ENCODE peak calls at places on chromosome 9, in ten cellular contexts. B, F, Q, E, W, Z, A, C, V and D are unnamed samples.

GRCh38 chr9:71897573-71897972 is 13.4 kb downstream of the ABHD17B start:
- DNase-seq in W (no peak), Q (no peak), Z (no peak), A (no peak), F (no peak), E (no peak), B (no peak), C (no peak), V (no peak), D (no peak)

GRCh38 chr9:137143459-137143858 is 4.5 kb downstream of the GRIN1 start:
- DNase-seq in E (no peak), A (no peak), B (no peak), Q (no peak), Z (no peak), V (no peak), W (no peak), C (no peak), F (no peak), D (no peak)

GRCh38 chr9:27542519-27542918 is 12.9 kb upstream of the MOB3B start:
- DNase-seq in V (no peak), W (no peak), E (no peak), C (no peak), Q (peak; percentile 5), Z (no peak), B (no peak), F (no peak), A (no peak), D (no peak)

GRCh38 chr9:99059074-99059894 is 45.6 kb upstream of the TGFBR1 start:
- DNase-seq in Q (peak; percentile 18), V (no peak), E (no peak), F (peak; percentile 49), Z (no peak), B (no peak), C (peak; percentile 66), A (no peak), W (no peak), D (peak; percentile 46)

GRCh38 chr9:90612957-90613356 is 29.7 kb downstream of the DIRAS2 start:
- DNase-seq in E (no peak), B (no peak), W (no peak), C (no peak), F (no peak), A (no peak), V (no peak), Z (no peak), Q (no peak), D (no peak)

GRCh38 chr9:4237748-4238511 is 61.9 kb downstream of the GLIS3 start:
- DNase-seq in C (no peak), A (peak; percentile 83), F (peak; percentile 27), B (no peak), W (no peak), V (no peak), Q (peak; percentile 8), Z (peak; percentile 11), E (no peak), D (no peak)

GRCh38 chr9:33350310-33350709 is 52.1 kb downstream of the AQP7 start:
- DNase-seq in C (no peak), B (no peak), E (no peak), Z (no peak), Q (peak; percentile 85), F (no peak), W (no peak), A (no peak), V (no peak), D (no peak)

GRCh38 chr9:73116030-73116429 is 35.6 kb upstream of the ANXA1 start:
- DNase-seq in C (no peak), Z (no peak), Q (peak; percentile 58), B (no peak), W (no peak), E (no peak), V (no peak), F (no peak), A (no peak), D (no peak)

GRCh38 chr9:98329904-98330303 is 74.5 kb upstream of the TBC1D2 start:
- DNase-seq in W (no peak), E (no peak), V (no peak), B (no peak), A (no peak), F (no peak), C (no peak), Z (no peak), Q (no peak), D (no peak)

GRCh38 chr9:91392435-91392834 is 30.7 kb upstream of the AUH start:
- DNase-seq in Q (no peak), A (no peak), Z (no peak), V (no peak), C (no peak), E (no peak), F (no peak), B (no peak), W (no peak), D (no peak)

GRCh38 chr9:84839538-84839937 is 170.0 kb downstream of the NTRK2 start:
- DNase-seq in A (peak; percentile 68), E (no peak), C (no peak), Q (peak; percentile 87), F (no peak), V (no peak), Z (peak; percentile 38), W (no peak), B (no peak), D (no peak)

GRCh38 chr9:27162045-27162444 is 53.0 kb downstream of the TEK start:
- DNase-seq in Q (peak; percentile 19), C (no peak), B (no peak), Z (no peak), A (no peak), W (no peak), V (no peak), F (no peak), E (no peak), D (no peak)

GRCh38 chr9:125949247-125949646 is 202.1 kb downstream of the PBX3 start:
- DNase-seq in A (no peak), B (no peak), C (no peak), Q (no peak), W (no peak), V (no peak), F (no peak), Z (no peak), E (no peak), D (no peak)

GRCh38 chr9:94656190-94656589 is 16.9 kb upstream of the FBP1 start:
- DNase-seq in B (peak; percentile 50), E (no peak), C (no peak), F (no peak), V (no peak), A (peak; percentile 72), W (peak; percentile 25), Z (peak; percentile 22), Q (no peak), D (no peak)

GRCh38 chr9:38380872-38381534 is 11.5 kb upstream of the ALDH1B1 start:
- DNase-seq in W (peak; percentile 60), V (no peak), F (no peak), A (peak; percentile 68), Q (no peak), E (no peak), Z (no peak), C (no peak), B (no peak), D (no peak)

GRCh38 chr9:27421567-27421966 is 102.5 kb upstream of the IFNK start:
- DNase-seq in Z (no peak), F (no peak), C (no peak), Q (no peak), W (no peak), B (no peak), E (no peak), A (no peak), V (no peak), D (no peak)

GRCh38 chr9:126384926-126385325 is 58.3 kb downstream of the MVB12B start:
- DNase-seq in Z (no peak), A (no peak), V (no peak), C (no peak), Q (no peak), W (no peak), B (peak; percentile 10), F (no peak), E (no peak), D (no peak)

GRCh38 chr9:105441761-105442160 is 6.1 kb upstream of the FSD1L start:
- DNase-seq in B (no peak), A (no peak), V (no peak), E (no peak), W (no peak), Z (no peak), Q (no peak), C (no peak), F (no peak), D (no peak)

GRCh38 chr9:115498338-115498737 is 380.4 kb upstream of the TNC start:
- DNase-seq in A (no peak), W (no peak), Q (no peak), E (no peak), V (no peak), C (no peak), Z (no peak), B (no peak), F (no peak), D (no peak)

GRCh38 chr9:135033487-135033886 is 54.0 kb upstream of the OLFM1 start:
- DNase-seq in V (no peak), Z (no peak), A (no peak), C (no peak), B (no peak), Q (no peak), E (no peak), F (no peak), W (no peak), D (no peak)

GRCh38 chr9:125272697-125273096 is 11.1 kb downstream of the GAPVD1 start:
- DNase-seq in F (no peak), B (no peak), W (no peak), C (no peak), E (no peak), V (no peak), A (no peak), Z (no peak), Q (no peak), D (no peak)

GRCh38 chr9:128568470-128569083 is 16.2 kb downstream of the SPTAN1 start:
- DNase-seq in V (no peak), W (no peak), Z (no peak), A (no peak), Q (no peak), B (no peak), E (no peak), F (no peak), C (no peak), D (no peak)

GRCh38 chr9:85466834-85467233 is 274.9 kb downstream of the AGTPBP1 start:
- DNase-seq in F (no peak), V (no peak), C (no peak), A (no peak), Z (no peak), W (no peak), Q (no peak), B (no peak), E (no peak), D (no peak)

GRCh38 chr9:110161940-110162339 is 46.0 kb downstream of the C9orf152 start:
- DNase-seq in W (no peak), B (no peak), V (no peak), Z (no peak), C (no peak), E (no peak), F (no peak), A (no peak), Q (no peak), D (no peak)

GRCh38 chr9:114757395-114757794 is 48.4 kb downstream of the TNFSF15 start:
- DNase-seq in F (no peak), C (no peak), V (no peak), W (no peak), A (no peak), E (no peak), B (no peak), Z (no peak), Q (peak; percentile 31), D (no peak)

GRCh38 chr9:99193466-99193821 is 28.3 kb downstream of the ALG2 start:
- DNase-seq in V (no peak), E (no peak), W (no peak), Z (no peak), F (no peak), C (no peak), Q (no peak), B (no peak), A (no peak), D (no peak)

GRCh38 chr9:137952976-137953666 is 75.5 kb downstream of the CACNA1B start:
- DNase-seq in W (no peak), Z (no peak), A (no peak), V (no peak), B (no peak), E (no peak), C (no peak), Q (no peak), F (no peak), D (no peak)

GRCh38 chr9:129435272-129435671 is 185.6 kb downstream of the C9orf50 start:
- DNase-seq in Q (no peak), E (no peak), Z (no peak), B (no peak), W (no peak), V (no peak), A (no peak), F (no peak), C (no peak), D (no peak)